ENCODE peak calls at places on chromosomes 11 and 22, in six cellular contexts. One of them, this sample, is unnamed.

GRCh38 chr11:38784164-38784563 is 2186.1 kb upstream of the RAG2 start:
- DNase-seq in A549: no peak
- DNase-seq in HepG2: no peak
- DNase-seq in GM23338: no peak
- DNase-seq in keratinocyte: no peak
- DNase-seq in heart right ventricle: no peak
- DNase-seq in this sample: no peak

GRCh38 chr22:37021710-37022482 is 2.4 kb downstream of the MPST start:
- DNase-seq in HepG2: no peak
- DNase-seq in GM23338: peak
- DNase-seq in keratinocyte: no peak
- DNase-seq in heart right ventricle: no peak
- DNase-seq in A549: no peak
- DNase-seq in this sample: peak

GRCh38 chr11:109641549-109641948 is 219.6 kb downstream of the C11orf87 start:
- DNase-seq in HepG2: peak
- DNase-seq in keratinocyte: no peak
- DNase-seq in A549: peak
- DNase-seq in GM23338: peak
- DNase-seq in heart right ventricle: no peak
- DNase-seq in this sample: no peak

GRCh38 chr22:39808087-39808486 is 85.5 kb downstream of the ENTHD1 start:
- DNase-seq in heart right ventricle: no peak
- DNase-seq in A549: peak
- DNase-seq in keratinocyte: no peak
- DNase-seq in HepG2: peak
- DNase-seq in GM23338: peak
- DNase-seq in this sample: no peak

GRCh38 chr11:62132188-62132587 is 8.4 kb downstream of the INCENP start:
- DNase-seq in GM23338: no peak
- DNase-seq in HepG2: no peak
- DNase-seq in A549: no peak
- DNase-seq in keratinocyte: no peak
- DNase-seq in heart right ventricle: no peak
- DNase-seq in this sample: no peak

GRCh38 chr22:41367039-41367679 is 14.6 kb upstream of the TEF start:
- DNase-seq in HepG2: peak
- DNase-seq in heart right ventricle: peak
- DNase-seq in keratinocyte: peak
- DNase-seq in A549: peak
- DNase-seq in GM23338: peak
- DNase-seq in this sample: peak

GRCh38 chr11:63920870-63921417 is 4.0 kb upstream of the RCOR2 start:
- DNase-seq in GM23338: peak
- DNase-seq in keratinocyte: no peak
- DNase-seq in A549: no peak
- DNase-seq in heart right ventricle: no peak
- DNase-seq in HepG2: no peak
- DNase-seq in this sample: no peak

GRCh38 chr11:111422494-111423249 is 43.6 kb upstream of the POU2AF1 start:
- DNase-seq in A549: peak
- DNase-seq in keratinocyte: no peak
- DNase-seq in GM23338: peak
- DNase-seq in heart right ventricle: peak
- DNase-seq in HepG2: peak
- DNase-seq in this sample: no peak

GRCh38 chr11:1336836-1337646 is 27.6 kb upstream of the TOLLIP start:
- DNase-seq in HepG2: no peak
- DNase-seq in GM23338: peak
- DNase-seq in heart right ventricle: peak
- DNase-seq in keratinocyte: no peak
- DNase-seq in A549: no peak
- DNase-seq in this sample: peak

GRCh38 chr22:23217171-23218052 is 37.1 kb downstream of the BCR start:
- DNase-seq in GM23338: no peak
- DNase-seq in A549: no peak
- DNase-seq in keratinocyte: no peak
- DNase-seq in HepG2: no peak
- DNase-seq in heart right ventricle: peak
- DNase-seq in this sample: no peak

GRCh38 chr11:65290448-65291165 is 24.1 kb upstream of the CDC42EP2 start:
- DNase-seq in A549: no peak
- DNase-seq in HepG2: no peak
- DNase-seq in GM23338: no peak
- DNase-seq in heart right ventricle: peak
- DNase-seq in keratinocyte: no peak
- DNase-seq in this sample: peak

GRCh38 chr22:37996515-37997246 is 12.3 kb upstream of the SOX10 start:
- DNase-seq in keratinocyte: no peak
- DNase-seq in GM23338: no peak
- DNase-seq in A549: no peak
- DNase-seq in HepG2: no peak
- DNase-seq in heart right ventricle: no peak
- DNase-seq in this sample: no peak

GRCh38 chr22:34344702-34345101 is 424.4 kb upstream of the LARGE1 start:
- DNase-seq in A549: no peak
- DNase-seq in HepG2: no peak
- DNase-seq in keratinocyte: no peak
- DNase-seq in heart right ventricle: no peak
- DNase-seq in GM23338: peak
- DNase-seq in this sample: no peak

GRCh38 chr22:42174062-42174461 is 43.5 kb upstream of the CYP2D6 start:
- DNase-seq in GM23338: no peak
- DNase-seq in heart right ventricle: no peak
- DNase-seq in HepG2: no peak
- DNase-seq in keratinocyte: no peak
- DNase-seq in A549: no peak
- DNase-seq in this sample: no peak

GRCh38 chr11:126765196-126765595 is 235.4 kb downstream of the KIRREL3 start:
- DNase-seq in GM23338: no peak
- DNase-seq in keratinocyte: no peak
- DNase-seq in heart right ventricle: no peak
- DNase-seq in A549: no peak
- DNase-seq in HepG2: no peak
- DNase-seq in this sample: no peak

GRCh38 chr11:10604340-10604748 is 35.9 kb upstream of the LYVE1 start:
- DNase-seq in heart right ventricle: peak
- DNase-seq in keratinocyte: no peak
- DNase-seq in GM23338: no peak
- DNase-seq in A549: no peak
- DNase-seq in HepG2: peak
- DNase-seq in this sample: no peak

GRCh38 chr11:65014146-65014960 is at the start of gene ARL2:
- DNase-seq in A549: peak
- DNase-seq in HepG2: peak
- DNase-seq in GM23338: no peak
- DNase-seq in keratinocyte: no peak
- DNase-seq in heart right ventricle: no peak
- DNase-seq in this sample: no peak

GRCh38 chr11:28169816-28170215 is 61.6 kb downstream of the METTL15 start:
- DNase-seq in HepG2: no peak
- DNase-seq in heart right ventricle: no peak
- DNase-seq in GM23338: no peak
- DNase-seq in keratinocyte: no peak
- DNase-seq in A549: no peak
- DNase-seq in this sample: no peak

GRCh38 chr11:85277693-85278092 is 349.5 kb downstream of the DLG2 start:
- DNase-seq in heart right ventricle: no peak
- DNase-seq in GM23338: no peak
- DNase-seq in keratinocyte: no peak
- DNase-seq in A549: no peak
- DNase-seq in HepG2: no peak
- DNase-seq in this sample: no peak

GRCh38 chr11:127627629-127628462 is 627.3 kb upstream of the KIRREL3 start:
- DNase-seq in keratinocyte: no peak
- DNase-seq in HepG2: no peak
- DNase-seq in A549: no peak
- DNase-seq in heart right ventricle: no peak
- DNase-seq in GM23338: no peak
- DNase-seq in this sample: peak

GRCh38 chr11:130827697-130828377 is 88.4 kb downstream of the SNX19 start:
- DNase-seq in HepG2: peak
- DNase-seq in heart right ventricle: peak
- DNase-seq in A549: peak
- DNase-seq in keratinocyte: no peak
- DNase-seq in GM23338: peak
- DNase-seq in this sample: no peak
- TF ChIP-seq CTCF in HepG2: peak
- TF ChIP-seq CTCF in heart right ventricle: peak
- TF ChIP-seq CTCF in A549: peak
- TF ChIP-seq CTCF in keratinocyte: peak
- TF ChIP-seq CTCF in GM23338: peak
- TF ChIP-seq CTCF in this sample: no peak

GRCh38 chr11:46827995-46828394 is 18.1 kb downstream of the CKAP5 start:
- DNase-seq in A549: no peak
- DNase-seq in heart right ventricle: no peak
- DNase-seq in keratinocyte: no peak
- DNase-seq in GM23338: no peak
- DNase-seq in HepG2: no peak
- DNase-seq in this sample: no peak

GRCh38 chr11:46826310-46827044 is 19.6 kb downstream of the CKAP5 start:
- DNase-seq in heart right ventricle: peak
- DNase-seq in GM23338: peak
- DNase-seq in HepG2: peak
- DNase-seq in keratinocyte: no peak
- DNase-seq in A549: peak
- DNase-seq in this sample: peak
- H3K27ac ChIP-seq in heart right ventricle: peak
- H3K27ac ChIP-seq in GM23338: no peak
- H3K27ac ChIP-seq in HepG2: peak
- H3K27ac ChIP-seq in keratinocyte: peak
- H3K27ac ChIP-seq in A549: peak
- H3K27ac ChIP-seq in this sample: no peak

DNA sequence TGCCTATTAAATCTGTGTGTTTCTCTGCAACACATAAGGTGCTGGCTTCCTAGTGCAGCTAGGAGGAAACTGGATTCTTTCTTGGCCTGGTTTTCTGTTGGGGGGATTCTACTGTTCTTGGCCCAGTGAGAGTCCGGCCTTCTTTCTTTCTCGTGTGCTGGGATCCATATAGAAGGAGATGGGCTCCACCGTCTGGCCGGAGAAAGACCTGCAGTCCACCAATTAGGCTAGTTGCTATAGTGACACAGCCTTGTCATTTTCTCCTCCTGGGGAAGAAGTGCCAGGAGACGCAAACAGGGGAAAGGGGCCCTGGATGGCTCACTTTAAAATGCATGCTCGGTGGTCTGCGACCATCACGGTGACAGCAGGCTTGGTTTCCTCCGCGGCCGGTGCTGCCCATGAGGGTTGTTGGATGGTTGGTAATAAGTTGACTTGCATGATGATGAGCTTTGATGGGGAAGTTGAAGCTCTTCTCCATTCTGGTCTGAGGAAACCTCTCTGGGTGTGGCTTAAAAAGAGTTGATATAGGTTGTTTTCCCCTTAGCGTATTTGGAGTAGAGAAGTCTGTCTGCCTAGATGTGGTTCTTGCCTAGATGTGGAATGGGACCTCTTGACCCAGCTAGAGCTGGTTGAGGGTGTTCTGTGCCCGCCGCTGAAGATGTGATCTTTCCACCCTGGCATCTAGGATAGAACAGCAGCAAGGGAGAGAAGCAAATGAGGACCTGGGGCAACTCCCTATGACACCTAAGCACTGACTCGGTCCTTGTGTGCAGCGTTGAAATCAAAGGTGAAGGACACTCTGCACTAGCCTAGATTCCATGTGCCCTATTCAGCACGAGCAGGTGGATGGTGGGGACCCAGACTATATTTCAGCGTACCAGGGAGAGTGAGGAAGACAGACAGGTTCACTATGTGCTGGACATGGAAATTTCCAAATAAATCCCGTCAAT is 1335.0 kb downstream of the BRD1 start:
- DNase-seq in A549: peak
- DNase-seq in GM23338: peak
- DNase-seq in HepG2: peak
- DNase-seq in keratinocyte: no peak
- DNase-seq in heart right ventricle: peak
- DNase-seq in this sample: peak
- TF ChIP-seq CTCF in A549: peak
- TF ChIP-seq CTCF in GM23338: peak
- TF ChIP-seq CTCF in HepG2: peak
- TF ChIP-seq CTCF in keratinocyte: peak
- TF ChIP-seq CTCF in heart right ventricle: peak
- TF ChIP-seq CTCF in this sample: peak

DNA sequence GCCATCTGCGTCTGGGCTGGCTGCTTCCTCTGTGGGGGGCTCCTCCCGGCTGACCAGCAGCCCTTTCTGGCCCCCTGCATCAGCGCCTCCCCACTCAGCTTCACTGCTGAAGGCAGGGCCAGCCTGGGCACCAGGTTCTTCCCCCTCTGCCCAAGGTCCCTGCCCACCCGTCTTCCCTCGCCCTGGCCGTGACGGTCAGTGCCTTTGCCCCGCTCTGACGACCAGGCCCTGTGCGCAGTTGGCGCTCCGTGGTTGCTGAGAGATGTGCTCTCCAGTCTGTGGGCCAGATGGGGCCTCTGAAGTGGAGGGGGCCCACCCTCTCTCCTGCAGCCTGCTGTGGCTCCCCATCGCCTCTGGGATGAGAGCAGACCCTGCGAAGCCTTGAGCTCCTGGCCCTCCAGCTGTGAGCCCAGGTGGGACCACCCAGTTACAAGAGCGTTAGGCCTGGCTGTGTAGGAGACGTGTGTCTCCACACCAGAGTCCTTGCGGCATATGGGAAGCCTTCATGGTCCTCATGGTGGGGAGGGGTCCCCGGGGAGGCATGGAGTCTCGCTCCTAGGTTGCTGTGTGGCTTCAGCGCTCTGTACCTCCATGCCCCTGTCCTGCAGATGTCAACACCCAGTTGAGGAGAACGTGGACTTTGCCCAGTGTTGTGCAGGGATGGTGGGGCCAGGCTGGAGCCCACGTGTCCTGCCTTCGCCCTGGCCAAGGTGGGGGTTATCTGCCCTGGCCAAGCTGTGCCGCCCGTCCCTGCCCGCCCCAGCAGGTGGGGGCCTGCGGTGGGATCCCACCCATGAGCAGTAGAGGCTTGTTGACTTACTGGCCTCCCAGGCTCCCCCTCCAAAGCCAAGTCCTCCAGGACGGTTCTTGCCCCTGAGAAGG is 14.2 kb downstream of the LRP5 start:
- DNase-seq in keratinocyte: no peak
- DNase-seq in HepG2: peak
- DNase-seq in A549: no peak
- DNase-seq in heart right ventricle: no peak
- DNase-seq in GM23338: no peak
- DNase-seq in this sample: no peak
- H3K27ac ChIP-seq in keratinocyte: no peak
- H3K27ac ChIP-seq in HepG2: peak
- H3K27ac ChIP-seq in A549: no peak
- H3K27ac ChIP-seq in heart right ventricle: no peak
- H3K27ac ChIP-seq in GM23338: no peak
- H3K27ac ChIP-seq in this sample: no peak

DNA sequence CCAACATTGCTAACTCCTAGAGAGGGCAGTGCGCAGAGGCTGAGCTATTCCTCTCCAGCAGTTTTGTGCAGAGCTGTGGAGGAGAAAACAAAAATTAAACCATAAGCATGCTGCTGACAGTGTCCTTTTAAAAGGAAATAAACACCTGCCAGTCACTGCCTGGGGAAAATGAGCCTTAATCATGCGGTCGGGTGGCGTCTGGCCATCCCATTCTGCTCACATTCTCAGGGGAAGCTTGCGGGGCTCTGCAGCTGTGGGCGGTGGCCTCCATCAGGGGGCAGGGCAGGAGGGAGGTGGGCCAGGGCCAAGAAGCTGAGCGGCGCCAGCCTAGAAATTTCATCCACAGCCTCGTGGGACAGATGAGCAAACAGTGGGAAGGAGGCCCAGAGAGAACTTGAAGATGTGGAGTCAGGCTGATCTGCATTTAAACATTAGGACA is 71.0 kb upstream of the TP53I11 start:
- DNase-seq in keratinocyte: no peak
- DNase-seq in heart right ventricle: peak
- DNase-seq in A549: no peak
- DNase-seq in GM23338: peak
- DNase-seq in HepG2: no peak
- DNase-seq in this sample: peak
- TF ChIP-seq CTCF in keratinocyte: no peak
- TF ChIP-seq CTCF in heart right ventricle: peak
- TF ChIP-seq CTCF in A549: no peak
- TF ChIP-seq CTCF in GM23338: peak
- TF ChIP-seq CTCF in HepG2: no peak
- TF ChIP-seq CTCF in this sample: no peak